ENCODE peak calls at places on chromosomes 6 and 20, in four cellular contexts. One of them, this sample, is unnamed.

GRCh38 chr6:30238178-30238795 is 25.1 kb upstream of the TRIM26 start:
- DNase-seq in mesothelial cell of epicardium: no peak
- DNase-seq in posterior cingulate gyrus: no peak
- DNase-seq in RPMI8226: peak
- DNase-seq in this sample: no peak

GRCh38 chr6:150751296-150751695 is 114.2 kb upstream of the MTHFD1L start:
- DNase-seq in RPMI8226: no peak
- DNase-seq in posterior cingulate gyrus: no peak
- DNase-seq in mesothelial cell of epicardium: no peak
- DNase-seq in this sample: no peak

GRCh38 chr6:44339763-44340625 is 2.5 kb upstream of the SPATS1 start:
- DNase-seq in posterior cingulate gyrus: no peak
- DNase-seq in mesothelial cell of epicardium: no peak
- DNase-seq in RPMI8226: no peak
- DNase-seq in this sample: no peak

GRCh38 chr20:18983796-18984195 is 170.2 kb downstream of the SCP2D1 start:
- DNase-seq in posterior cingulate gyrus: no peak
- DNase-seq in mesothelial cell of epicardium: no peak
- DNase-seq in RPMI8226: no peak
- DNase-seq in this sample: no peak

GRCh38 chr6:14831922-14832321 is 413.9 kb upstream of the JARID2 start:
- DNase-seq in posterior cingulate gyrus: no peak
- DNase-seq in RPMI8226: no peak
- DNase-seq in mesothelial cell of epicardium: no peak
- DNase-seq in this sample: no peak

GRCh38 chr20:1803216-1804128 is 91.7 kb upstream of the SIRPA start:
- DNase-seq in RPMI8226: peak
- DNase-seq in posterior cingulate gyrus: peak
- DNase-seq in mesothelial cell of epicardium: no peak
- DNase-seq in this sample: peak

GRCh38 chr6:12654107-12654506 is 62.5 kb upstream of the PHACTR1 start:
- DNase-seq in posterior cingulate gyrus: no peak
- DNase-seq in mesothelial cell of epicardium: no peak
- DNase-seq in RPMI8226: no peak
- DNase-seq in this sample: no peak

GRCh38 chr6:118768904-118769325 is 117.5 kb upstream of the CEP85L start:
- DNase-seq in mesothelial cell of epicardium: no peak
- DNase-seq in posterior cingulate gyrus: no peak
- DNase-seq in RPMI8226: no peak
- DNase-seq in this sample: no peak

GRCh38 chr20:64103871-64104666 is 3.3 kb downstream of the NPBWR2 start:
- DNase-seq in posterior cingulate gyrus: peak
- DNase-seq in RPMI8226: peak
- DNase-seq in mesothelial cell of epicardium: peak
- DNase-seq in this sample: no peak

GRCh38 chr20:3247638-3248037 is 8.6 kb upstream of the SLC4A11 start:
- DNase-seq in RPMI8226: no peak
- DNase-seq in posterior cingulate gyrus: no peak
- DNase-seq in mesothelial cell of epicardium: no peak
- DNase-seq in this sample: no peak

GRCh38 chr6:113447088-113447831 is 409.9 kb upstream of the MARCKS start:
- DNase-seq in mesothelial cell of epicardium: no peak
- DNase-seq in posterior cingulate gyrus: no peak
- DNase-seq in RPMI8226: no peak
- DNase-seq in this sample: no peak

GRCh38 chr6:128882991-128883571 is at the start of gene LAMA2:
- DNase-seq in RPMI8226: no peak
- DNase-seq in posterior cingulate gyrus: peak
- DNase-seq in mesothelial cell of epicardium: peak
- DNase-seq in this sample: peak

GRCh38 chr20:39825950-39826349 is 863.1 kb downstream of the MAFB start:
- DNase-seq in RPMI8226: no peak
- DNase-seq in mesothelial cell of epicardium: no peak
- DNase-seq in posterior cingulate gyrus: no peak
- DNase-seq in this sample: no peak

GRCh38 chr6:165986647-165987482 is 180.8 kb downstream of the TBXT start:
- DNase-seq in RPMI8226: peak
- DNase-seq in mesothelial cell of epicardium: no peak
- DNase-seq in posterior cingulate gyrus: peak
- DNase-seq in this sample: no peak

GRCh38 chr6:162181741-162182401 is 545.7 kb downstream of the PRKN start:
- DNase-seq in posterior cingulate gyrus: no peak
- DNase-seq in RPMI8226: no peak
- DNase-seq in mesothelial cell of epicardium: no peak
- DNase-seq in this sample: no peak

GRCh38 chr6:110484321-110484720 is 7.9 kb upstream of the SLC22A16 start:
- DNase-seq in RPMI8226: no peak
- DNase-seq in posterior cingulate gyrus: no peak
- DNase-seq in mesothelial cell of epicardium: no peak
- DNase-seq in this sample: no peak

GRCh38 chr6:157929076-157929475 is 52.6 kb upstream of the SYNJ2 start:
- DNase-seq in posterior cingulate gyrus: no peak
- DNase-seq in RPMI8226: no peak
- DNase-seq in mesothelial cell of epicardium: no peak
- DNase-seq in this sample: no peak

GRCh38 chr6:28401172-28401571 is 1.6 kb upstream of the ZSCAN12 start:
- DNase-seq in posterior cingulate gyrus: no peak
- DNase-seq in mesothelial cell of epicardium: no peak
- DNase-seq in RPMI8226: no peak
- DNase-seq in this sample: no peak